ENCODE peak calls at places on chromosome X, in four cellular contexts. Q, A, W and C are unnamed samples.

GRCh38 chrX:150365051-150365952 is 2.2 kb downstream of the MAMLD1 start:
- DNase-seq in W (peak; percentile 47), A (peak; percentile 77), Q (no peak), C (no peak)

GRCh38 chrX:150842198-150842553 is 56.3 kb downstream of the CD99L2 start:
- DNase-seq in A (no peak), Q (no peak), W (no peak), C (no peak)

GRCh38 chrX:154714925-154715324 is 36.0 kb downstream of the GAB3 start:
- DNase-seq in W (peak; percentile 62), Q (peak; percentile 12), A (peak; percentile 36), C (no peak)

GRCh38 chrX:140504371-140505324 is at the start of gene SOX3:
- DNase-seq in Q (no peak), A (peak; percentile 69), W (no peak), C (no peak)

GRCh38 chrX:68443155-68443868 is 10.0 kb upstream of the OPHN1 start:
- DNase-seq in A (no peak), W (no peak), Q (peak; percentile 6), C (peak; percentile 9)

GRCh38 chrX:78886550-78886949 is 58.6 kb upstream of the P2RY10 start:
- DNase-seq in W (no peak), A (no peak), Q (no peak), C (peak; percentile 5)

GRCh38 chrX:130523460-130524394 is 121.9 kb downstream of the RBMX2 start:
- DNase-seq in A (peak; percentile 14), Q (no peak), W (peak; percentile 78), C (no peak)

GRCh38 chrX:15645266-15645665 is 19.3 kb downstream of the CLTRN start:
- DNase-seq in Q (no peak), W (no peak), A (no peak), C (no peak)

GRCh38 chrX:39826813-39827543 is 270.8 kb downstream of the BCOR start:
- DNase-seq in W (no peak), A (no peak), Q (no peak), C (no peak)

GRCh38 chrX:86078650-86079049 is 31.3 kb upstream of the CHM start:
- DNase-seq in Q (no peak), W (no peak), A (no peak), C (no peak)

GRCh38 chrX:37349131-37350033 is at the start of gene PRRG1:
- DNase-seq in Q (peak; percentile 67), W (peak; percentile 80), A (peak; percentile 80), C (no peak)

GRCh38 chrX:118231464-118231863 is 114.4 kb upstream of the WDR44 start:
- DNase-seq in Q (no peak), A (no peak), W (no peak), C (no peak)

GRCh38 chrX:80174925-80175574 is 160.5 kb downstream of the TBX22 start:
- DNase-seq in A (no peak), Q (no peak), W (no peak), C (no peak)

GRCh38 chrX:49876750-49877149 is 2.5 kb upstream of the USP27X start:
- DNase-seq in A (no peak), W (peak; percentile 46), Q (peak; percentile 55), C (no peak)

GRCh38 chrX:115562492-115562872 is 1.5 kb downstream of the PLS3 start:
- DNase-seq in W (no peak), Q (peak; percentile 13), A (no peak), C (no peak)

GRCh38 chrX:108947205-108947604 is 210.8 kb upstream of the IRS4 start:
- DNase-seq in Q (no peak), A (no peak), W (no peak), C (no peak)
- TF ChIP-seq CREM in Q (no peak), A (no peak), W (no peak), C (no peak)

DNA sequence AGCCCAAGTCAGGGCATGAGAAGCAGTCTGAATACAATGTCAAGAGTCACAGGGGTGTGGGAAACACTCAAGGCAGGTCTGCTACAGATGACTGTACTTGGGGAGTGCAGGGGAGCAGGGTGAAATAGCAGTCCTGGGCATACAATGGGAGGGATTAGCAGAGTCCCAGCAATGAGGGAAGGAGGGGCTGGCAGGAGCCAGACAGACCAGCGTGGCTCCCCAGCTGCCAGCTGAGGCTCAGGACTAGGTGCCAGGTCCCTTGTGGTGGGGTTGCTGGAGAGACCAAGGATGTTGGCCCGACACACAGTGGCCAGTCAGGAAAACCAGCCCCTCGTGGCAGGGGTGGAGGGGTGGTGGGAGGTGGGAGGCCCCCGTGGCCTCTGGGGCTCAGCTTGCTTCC is 86.6 kb downstream of the RTL5 start:
- DNase-seq in W (no peak), Q (no peak), A (no peak), C (no peak)
- TF ChIP-seq CREM in W (no peak), Q (no peak), A (no peak), C (no peak)

DNA sequence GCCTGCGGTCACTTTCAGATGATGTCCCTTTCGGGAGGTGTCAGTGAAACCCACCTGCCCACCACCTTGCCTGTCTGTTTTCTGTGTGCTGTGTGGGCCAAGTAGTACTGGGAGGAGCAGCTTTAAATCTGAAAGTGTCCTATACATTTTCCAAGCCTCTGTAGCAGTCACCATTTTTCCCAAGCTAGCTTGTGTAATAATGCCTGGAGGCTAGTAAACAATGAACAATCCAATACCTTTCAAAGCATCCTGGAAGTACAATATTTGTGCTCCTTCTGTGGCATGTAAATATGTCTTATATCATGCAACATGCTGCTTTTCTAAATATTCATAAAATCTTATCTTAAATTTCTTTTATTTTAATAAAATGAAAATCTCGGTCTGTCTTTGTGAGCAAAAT is 111.6 kb upstream of the C1GALT1C1 start:
- DNase-seq in W (no peak), A (no peak), Q (no peak), C (no peak)
- TF ChIP-seq CREM in W (no peak), A (no peak), Q (no peak), C (no peak)

DNA sequence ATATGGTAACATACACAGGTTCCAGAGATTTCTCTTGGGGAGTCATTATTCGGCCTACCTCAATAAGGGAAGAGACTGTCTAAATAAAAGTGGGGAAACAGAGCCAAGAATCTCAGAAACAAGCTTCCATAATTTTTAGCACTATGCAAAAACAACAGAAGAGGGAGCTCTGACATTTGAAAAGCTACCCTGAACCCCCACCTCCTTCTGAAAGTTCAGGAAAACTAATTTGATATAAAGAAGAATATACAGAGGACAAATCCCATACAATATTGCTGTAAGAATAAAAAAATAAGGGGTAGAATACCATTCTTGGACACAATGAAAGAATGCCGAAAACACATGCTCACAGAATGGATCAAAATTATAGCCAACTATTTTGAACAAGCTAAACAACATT is 14.3 kb upstream of the ZNF41 start:
- DNase-seq in A (no peak), Q (no peak), W (no peak), C (no peak)
- TF ChIP-seq CREM in A (no peak), Q (no peak), W (no peak), C (no peak)